ENCODE peak calls at places on chromosomes 5 and 9, in nine cellular contexts. S is cardiac septum; A is substantia nigra; T is CD8-positive, alpha-beta T cell; F is activated T-helper 1 cell treated with anti-CD3 and anti-CD28 coated beads, Interleukin-2, amount 50 U/mL, for 16 hours; J is stimulated activated CD4-positive, alpha-beta T cell treated with anti-CD3 and anti-CD28 coated beads, Interleukin-2, amount 100 ng/mL, for 48 hours; K is T-helper 1 cell; I is T47D; Z is fibroblast of lung. B is an unnamed sample.

GRCh38 chr5:34655354-34655991 is 655 bp upstream of the RAI14 start:
- DNase-seq in S (no peak), A (peak), T (no peak), F (no peak), J (peak), K (no peak), I (peak), Z (peak), B (no peak)

GRCh38 chr5:40475546-40475945 is 204.2 kb upstream of the PTGER4 start:
- DNase-seq in S (no peak), A (no peak), T (no peak), F (no peak), J (no peak), K (no peak), I (no peak), Z (no peak), B (no peak)

GRCh38 chr5:32531885-32532520 is 53.4 kb upstream of the SUB1 start:
- DNase-seq in S (no peak), A (no peak), T (peak), F (no peak), J (peak), K (peak), I (no peak), Z (peak), B (no peak)

GRCh38 chr5:110634475-110634874 is 92.0 kb downstream of the TMEM232 start:
- DNase-seq in S (no peak), A (no peak), T (no peak), F (no peak), J (no peak), K (no peak), I (no peak), Z (no peak), B (no peak)

GRCh38 chr5:123639244-123639643 is 127.3 kb downstream of the CSNK1G3 start:
- DNase-seq in S (no peak), A (no peak), T (no peak), F (no peak), J (no peak), K (no peak), I (no peak), Z (no peak), B (no peak)

GRCh38 chr9:107020040-107020530 is 157.1 kb downstream of the ZNF462 start:
- DNase-seq in S (no peak), A (no peak), T (no peak), F (no peak), J (no peak), K (no peak), I (peak), Z (peak), B (no peak)

GRCh38 chr5:112312810-112313209 is 106.3 kb downstream of the EPB41L4A start:
- DNase-seq in S (no peak), A (no peak), T (no peak), F (no peak), J (no peak), K (no peak), I (no peak), Z (no peak), B (no peak)

GRCh38 chr9:122005597-122005996 is 87.5 kb downstream of the TTLL11 start:
- DNase-seq in S (no peak), A (no peak), T (no peak), F (no peak), J (no peak), K (no peak), I (peak), Z (peak), B (no peak)

GRCh38 chr9:98908897-98909634 is 34.6 kb upstream of the COL15A1 start:
- DNase-seq in S (no peak), A (no peak), T (no peak), F (no peak), J (no peak), K (no peak), I (no peak), Z (peak), B (no peak)

GRCh38 chr5:54313311-54314270 is 3.2 kb upstream of the ARL15 start:
- DNase-seq in S (no peak), A (no peak), T (no peak), F (no peak), J (no peak), K (no peak), I (no peak), Z (peak), B (no peak)

GRCh38 chr5:115432691-115433090 is 111.9 kb downstream of the FEM1C start:
- DNase-seq in S (no peak), A (no peak), T (no peak), F (no peak), J (no peak), K (no peak), I (no peak), Z (peak), B (no peak)